ENCODE peak calls at places on chromosomes 13 and 19, in six cellular contexts. One of them, this sample, is unnamed.

GRCh38 chr13:97344250-97345175 is 89.5 kb upstream of the RAP2A start:
- DNase-seq in GM04504: no peak
- DNase-seq in stimulated activated CD4-positive, alpha-beta T cell treated with anti-CD3 and anti-CD28 coated beads, Interleukin-2, amount 100 ng/mL, for 48 hours: peak
- DNase-seq in stomach: peak
- DNase-seq in RWPE1: peak
- DNase-seq in colonic mucosa: peak
- DNase-seq in this sample: no peak

GRCh38 chr13:74575729-74576125 is 441.5 kb upstream of the KLF12 start:
- DNase-seq in GM04504: no peak
- DNase-seq in stimulated activated CD4-positive, alpha-beta T cell treated with anti-CD3 and anti-CD28 coated beads, Interleukin-2, amount 100 ng/mL, for 48 hours: peak
- DNase-seq in stomach: peak
- DNase-seq in RWPE1: peak
- DNase-seq in colonic mucosa: peak
- DNase-seq in this sample: peak

GRCh38 chr19:16051254-16052025 is 24.9 kb upstream of the TPM4 start:
- DNase-seq in GM04504: no peak
- DNase-seq in stimulated activated CD4-positive, alpha-beta T cell treated with anti-CD3 and anti-CD28 coated beads, Interleukin-2, amount 100 ng/mL, for 48 hours: no peak
- DNase-seq in stomach: no peak
- DNase-seq in RWPE1: no peak
- DNase-seq in colonic mucosa: no peak
- DNase-seq in this sample: no peak

GRCh38 chr13:74586839-74587238 is 452.6 kb upstream of the KLF12 start:
- DNase-seq in GM04504: no peak
- DNase-seq in stimulated activated CD4-positive, alpha-beta T cell treated with anti-CD3 and anti-CD28 coated beads, Interleukin-2, amount 100 ng/mL, for 48 hours: no peak
- DNase-seq in stomach: no peak
- DNase-seq in RWPE1: no peak
- DNase-seq in colonic mucosa: no peak
- DNase-seq in this sample: no peak

GRCh38 chr19:54937926-54938325 is 9.4 kb downstream of the NLRP7 start:
- DNase-seq in GM04504: no peak
- DNase-seq in stimulated activated CD4-positive, alpha-beta T cell treated with anti-CD3 and anti-CD28 coated beads, Interleukin-2, amount 100 ng/mL, for 48 hours: no peak
- DNase-seq in stomach: no peak
- DNase-seq in RWPE1: no peak
- DNase-seq in colonic mucosa: no peak
- DNase-seq in this sample: no peak

GRCh38 chr19:15288146-15288963 is 44.0 kb downstream of the BRD4 start:
- DNase-seq in GM04504: no peak
- DNase-seq in stimulated activated CD4-positive, alpha-beta T cell treated with anti-CD3 and anti-CD28 coated beads, Interleukin-2, amount 100 ng/mL, for 48 hours: no peak
- DNase-seq in stomach: peak
- DNase-seq in RWPE1: no peak
- DNase-seq in colonic mucosa: no peak
- DNase-seq in this sample: no peak

GRCh38 chr19:2266183-2266993 is 10.2 kb upstream of the JSRP1 start:
- DNase-seq in GM04504: no peak
- DNase-seq in stimulated activated CD4-positive, alpha-beta T cell treated with anti-CD3 and anti-CD28 coated beads, Interleukin-2, amount 100 ng/mL, for 48 hours: no peak
- DNase-seq in stomach: peak
- DNase-seq in RWPE1: no peak
- DNase-seq in colonic mucosa: peak
- DNase-seq in this sample: no peak

GRCh38 chr19:51140441-51140840 is 1.7 kb upstream of the SIGLEC7 start:
- DNase-seq in GM04504: no peak
- DNase-seq in stimulated activated CD4-positive, alpha-beta T cell treated with anti-CD3 and anti-CD28 coated beads, Interleukin-2, amount 100 ng/mL, for 48 hours: no peak
- DNase-seq in stomach: no peak
- DNase-seq in RWPE1: no peak
- DNase-seq in colonic mucosa: no peak
- DNase-seq in this sample: no peak

GRCh38 chr13:50319603-50320296 is 304.5 kb downstream of the KCNRG start:
- DNase-seq in GM04504: peak
- DNase-seq in stimulated activated CD4-positive, alpha-beta T cell treated with anti-CD3 and anti-CD28 coated beads, Interleukin-2, amount 100 ng/mL, for 48 hours: no peak
- DNase-seq in stomach: no peak
- DNase-seq in RWPE1: no peak
- DNase-seq in colonic mucosa: peak
- DNase-seq in this sample: no peak

GRCh38 chr19:34263745-34264237 is 9.4 kb downstream of the GARRE1 start:
- DNase-seq in GM04504: no peak
- DNase-seq in stimulated activated CD4-positive, alpha-beta T cell treated with anti-CD3 and anti-CD28 coated beads, Interleukin-2, amount 100 ng/mL, for 48 hours: no peak
- DNase-seq in stomach: no peak
- DNase-seq in RWPE1: no peak
- DNase-seq in colonic mucosa: no peak
- DNase-seq in this sample: no peak

GRCh38 chr13:77729502-77730221 is 32.2 kb downstream of the SLAIN1 start:
- DNase-seq in GM04504: no peak
- DNase-seq in stimulated activated CD4-positive, alpha-beta T cell treated with anti-CD3 and anti-CD28 coated beads, Interleukin-2, amount 100 ng/mL, for 48 hours: no peak
- DNase-seq in stomach: no peak
- DNase-seq in RWPE1: no peak
- DNase-seq in colonic mucosa: no peak
- DNase-seq in this sample: no peak

GRCh38 chr19:58409010-58409790 is 751 bp downstream of the ZNF584 start:
- DNase-seq in GM04504: no peak
- DNase-seq in stimulated activated CD4-positive, alpha-beta T cell treated with anti-CD3 and anti-CD28 coated beads, Interleukin-2, amount 100 ng/mL, for 48 hours: no peak
- DNase-seq in stomach: no peak
- DNase-seq in RWPE1: no peak
- DNase-seq in colonic mucosa: no peak
- DNase-seq in this sample: no peak

GRCh38 chr13:95931300-95932025 is 121.7 kb downstream of the UGGT2 start:
- DNase-seq in GM04504: no peak
- DNase-seq in stimulated activated CD4-positive, alpha-beta T cell treated with anti-CD3 and anti-CD28 coated beads, Interleukin-2, amount 100 ng/mL, for 48 hours: no peak
- DNase-seq in stomach: no peak
- DNase-seq in RWPE1: no peak
- DNase-seq in colonic mucosa: no peak
- DNase-seq in this sample: no peak

GRCh38 chr19:14383898-14384669 is 2.8 kb downstream of the ADGRE5 start:
- DNase-seq in GM04504: peak
- DNase-seq in stimulated activated CD4-positive, alpha-beta T cell treated with anti-CD3 and anti-CD28 coated beads, Interleukin-2, amount 100 ng/mL, for 48 hours: no peak
- DNase-seq in stomach: no peak
- DNase-seq in RWPE1: peak
- DNase-seq in colonic mucosa: peak
- DNase-seq in this sample: no peak

GRCh38 chr13:30870049-30870884 is 35.8 kb upstream of the MEDAG start:
- DNase-seq in GM04504: peak
- DNase-seq in stimulated activated CD4-positive, alpha-beta T cell treated with anti-CD3 and anti-CD28 coated beads, Interleukin-2, amount 100 ng/mL, for 48 hours: peak
- DNase-seq in stomach: peak
- DNase-seq in RWPE1: peak
- DNase-seq in colonic mucosa: peak
- DNase-seq in this sample: peak

GRCh38 chr19:294819-295686 is 3.9 kb upstream of the PLPP2 start:
- DNase-seq in GM04504: no peak
- DNase-seq in stimulated activated CD4-positive, alpha-beta T cell treated with anti-CD3 and anti-CD28 coated beads, Interleukin-2, amount 100 ng/mL, for 48 hours: peak
- DNase-seq in stomach: peak
- DNase-seq in RWPE1: peak
- DNase-seq in colonic mucosa: peak
- DNase-seq in this sample: no peak

GRCh38 chr19:14432817-14433453 is at the start of gene PKN1:
- DNase-seq in GM04504: no peak
- DNase-seq in stimulated activated CD4-positive, alpha-beta T cell treated with anti-CD3 and anti-CD28 coated beads, Interleukin-2, amount 100 ng/mL, for 48 hours: peak
- DNase-seq in stomach: peak
- DNase-seq in RWPE1: peak
- DNase-seq in colonic mucosa: peak
- DNase-seq in this sample: no peak

GRCh38 chr13:53121131-53121773 is 92.6 kb downstream of the OLFM4 start:
- DNase-seq in GM04504: no peak
- DNase-seq in stimulated activated CD4-positive, alpha-beta T cell treated with anti-CD3 and anti-CD28 coated beads, Interleukin-2, amount 100 ng/mL, for 48 hours: no peak
- DNase-seq in stomach: no peak
- DNase-seq in RWPE1: no peak
- DNase-seq in colonic mucosa: no peak
- DNase-seq in this sample: no peak

GRCh38 chr19:34639491-34640085 is 37.4 kb downstream of the SCGB2B2 start:
- DNase-seq in GM04504: peak
- DNase-seq in stimulated activated CD4-positive, alpha-beta T cell treated with anti-CD3 and anti-CD28 coated beads, Interleukin-2, amount 100 ng/mL, for 48 hours: peak
- DNase-seq in stomach: peak
- DNase-seq in RWPE1: peak
- DNase-seq in colonic mucosa: peak
- DNase-seq in this sample: peak

GRCh38 chr13:41563501-41564001 is 106.2 kb downstream of the RGCC start:
- DNase-seq in GM04504: no peak
- DNase-seq in stimulated activated CD4-positive, alpha-beta T cell treated with anti-CD3 and anti-CD28 coated beads, Interleukin-2, amount 100 ng/mL, for 48 hours: no peak
- DNase-seq in stomach: no peak
- DNase-seq in RWPE1: no peak
- DNase-seq in colonic mucosa: no peak
- DNase-seq in this sample: peak

GRCh38 chr19:16601378-16602052 is 26.5 kb downstream of the MED26 start:
- DNase-seq in GM04504: no peak
- DNase-seq in stimulated activated CD4-positive, alpha-beta T cell treated with anti-CD3 and anti-CD28 coated beads, Interleukin-2, amount 100 ng/mL, for 48 hours: no peak
- DNase-seq in stomach: no peak
- DNase-seq in RWPE1: no peak
- DNase-seq in colonic mucosa: no peak
- DNase-seq in this sample: no peak

GRCh38 chr13:104987621-104988020 is 1547.8 kb downstream of the EFNB2 start:
- DNase-seq in GM04504: no peak
- DNase-seq in stimulated activated CD4-positive, alpha-beta T cell treated with anti-CD3 and anti-CD28 coated beads, Interleukin-2, amount 100 ng/mL, for 48 hours: no peak
- DNase-seq in stomach: no peak
- DNase-seq in RWPE1: no peak
- DNase-seq in colonic mucosa: no peak
- DNase-seq in this sample: no peak

GRCh38 chr19:5542665-5543064 is 25.1 kb downstream of the TINCR start:
- DNase-seq in GM04504: no peak
- DNase-seq in stimulated activated CD4-positive, alpha-beta T cell treated with anti-CD3 and anti-CD28 coated beads, Interleukin-2, amount 100 ng/mL, for 48 hours: no peak
- DNase-seq in stomach: no peak
- DNase-seq in RWPE1: no peak
- DNase-seq in colonic mucosa: no peak
- DNase-seq in this sample: no peak

GRCh38 chr19:3110126-3110825 is 16.1 kb downstream of the GNA11 start:
- DNase-seq in GM04504: no peak
- DNase-seq in stimulated activated CD4-positive, alpha-beta T cell treated with anti-CD3 and anti-CD28 coated beads, Interleukin-2, amount 100 ng/mL, for 48 hours: no peak
- DNase-seq in stomach: no peak
- DNase-seq in RWPE1: no peak
- DNase-seq in colonic mucosa: no peak
- DNase-seq in this sample: no peak

GRCh38 chr13:73204916-73205315 is 146.1 kb downstream of the KLF5 start:
- DNase-seq in GM04504: no peak
- DNase-seq in stimulated activated CD4-positive, alpha-beta T cell treated with anti-CD3 and anti-CD28 coated beads, Interleukin-2, amount 100 ng/mL, for 48 hours: no peak
- DNase-seq in stomach: no peak
- DNase-seq in RWPE1: no peak
- DNase-seq in colonic mucosa: no peak
- DNase-seq in this sample: no peak

GRCh38 chr19:33860691-33861090 is 64.0 kb downstream of the KCTD15 start:
- DNase-seq in GM04504: no peak
- DNase-seq in stimulated activated CD4-positive, alpha-beta T cell treated with anti-CD3 and anti-CD28 coated beads, Interleukin-2, amount 100 ng/mL, for 48 hours: no peak
- DNase-seq in stomach: no peak
- DNase-seq in RWPE1: no peak
- DNase-seq in colonic mucosa: no peak
- DNase-seq in this sample: no peak

GRCh38 chr19:35633727-35634440 is 5.0 kb downstream of the RBM42 start:
- DNase-seq in GM04504: no peak
- DNase-seq in stimulated activated CD4-positive, alpha-beta T cell treated with anti-CD3 and anti-CD28 coated beads, Interleukin-2, amount 100 ng/mL, for 48 hours: no peak
- DNase-seq in stomach: no peak
- DNase-seq in RWPE1: no peak
- DNase-seq in colonic mucosa: no peak
- DNase-seq in this sample: no peak

GRCh38 chr13:60448907-60449510 is 52.0 kb downstream of the TDRD3 start:
- DNase-seq in GM04504: peak
- DNase-seq in stimulated activated CD4-positive, alpha-beta T cell treated with anti-CD3 and anti-CD28 coated beads, Interleukin-2, amount 100 ng/mL, for 48 hours: peak
- DNase-seq in stomach: no peak
- DNase-seq in RWPE1: peak
- DNase-seq in colonic mucosa: peak
- DNase-seq in this sample: peak

GRCh38 chr13:75489502-75490263 is 7.7 kb upstream of the TBC1D4 start:
- DNase-seq in GM04504: no peak
- DNase-seq in stimulated activated CD4-positive, alpha-beta T cell treated with anti-CD3 and anti-CD28 coated beads, Interleukin-2, amount 100 ng/mL, for 48 hours: no peak
- DNase-seq in stomach: peak
- DNase-seq in RWPE1: peak
- DNase-seq in colonic mucosa: peak
- DNase-seq in this sample: no peak

GRCh38 chr13:63209330-63210017 is 1793.8 kb upstream of the PCDH20 start:
- DNase-seq in GM04504: no peak
- DNase-seq in stimulated activated CD4-positive, alpha-beta T cell treated with anti-CD3 and anti-CD28 coated beads, Interleukin-2, amount 100 ng/mL, for 48 hours: no peak
- DNase-seq in stomach: no peak
- DNase-seq in RWPE1: no peak
- DNase-seq in colonic mucosa: no peak
- DNase-seq in this sample: no peak

GRCh38 chr19:18999016-18999758 is 34.1 kb downstream of the SUGP2 start:
- DNase-seq in GM04504: no peak
- DNase-seq in stimulated activated CD4-positive, alpha-beta T cell treated with anti-CD3 and anti-CD28 coated beads, Interleukin-2, amount 100 ng/mL, for 48 hours: no peak
- DNase-seq in stomach: no peak
- DNase-seq in RWPE1: no peak
- DNase-seq in colonic mucosa: no peak
- DNase-seq in this sample: no peak

GRCh38 chr13:32824671-32825070 is 191.6 kb upstream of the KL start:
- DNase-seq in GM04504: peak
- DNase-seq in stimulated activated CD4-positive, alpha-beta T cell treated with anti-CD3 and anti-CD28 coated beads, Interleukin-2, amount 100 ng/mL, for 48 hours: no peak
- DNase-seq in stomach: no peak
- DNase-seq in RWPE1: peak
- DNase-seq in colonic mucosa: no peak
- DNase-seq in this sample: peak

This sample was measured in skeletal muscle cell.